ENCODE peak calls at places on chromosomes 7 and 10, in five cellular contexts. W, L, N, O and K are unnamed samples. For H3K4me1, the result is how much of the 10 kb centered on the place peaks cover.

GRCh38 chr10:78980815-78981214 is 88.0 kb upstream of the ZMIZ1 start:
- DNase-seq in W (no peak), L (no peak), N (no peak), O (no peak), K (no peak)

GRCh38 chr10:33917069-33917468 is 582.6 kb upstream of the NRP1 start:
- DNase-seq in W (no peak), L (no peak), N (no peak), O (no peak), K (no peak)

GRCh38 chr7:80826520-80827237 is 92.2 kb downstream of the SEMA3C start:
- DNase-seq in W (no peak), L (no peak), N (no peak), O (no peak), K (no peak)

GRCh38 chr7:25900887-25901286 is 251.1 kb upstream of the NFE2L3 start:
- DNase-seq in W (no peak), L (no peak), N (no peak), O (no peak), K (no peak)

GRCh38 chr10:22545643-22546042 is 168.7 kb downstream of the PIP4K2A start:
- DNase-seq in W (no peak), L (no peak), N (no peak), O (no peak), K (no peak)

GRCh38 chr7:18420758-18421157 is 74.8 kb upstream of the HDAC9 start:
- DNase-seq in W (no peak), L (no peak), N (no peak), O (no peak), K (no peak)

GRCh38 chr7:94648731-94649130 is 7.2 kb downstream of the SGCE start:
- DNase-seq in W (no peak), L (no peak), N (no peak), O (no peak), K (no peak)

GRCh38 chr10:115773832-115774231 is 499.2 kb downstream of the GFRA1 start:
- DNase-seq in W (no peak), L (no peak), N (no peak), O (no peak), K (no peak)

GRCh38 chr10:29081971-29082699 is 206.7 kb upstream of the LYZL1 start:
- DNase-seq in W (no peak), L (no peak), N (no peak), O (peak), K (no peak)

GRCh38 chr7:96415293-96415940 is 93.5 kb upstream of the SLC25A13 start:
- DNase-seq in W (no peak), L (no peak), N (no peak), O (no peak), K (no peak)

GRCh38 chr7:116478834-116479233 is 20.7 kb upstream of the CAV2 start:
- DNase-seq in W (no peak), L (no peak), N (no peak), O (no peak), K (no peak)

GRCh38 chr10:31947144-31947926 is 18.7 kb upstream of the ARHGAP12 start:
- DNase-seq in W (no peak), L (peak), N (peak), O (peak), K (no peak)

GRCh38 chr7:90568213-90568612 is 27.9 kb upstream of the CDK14 start:
- DNase-seq in W (no peak), L (no peak), N (no peak), O (no peak), K (no peak)

GRCh38 chr7:23292623-23293022 is 6.5 kb upstream of the MALSU1 start:
- DNase-seq in W (no peak), L (no peak), N (no peak), O (no peak), K (no peak)

GRCh38 chr10:129967579-129968019 is 3.5 kb upstream of the EBF3 start:
- DNase-seq in W (no peak), L (no peak), N (no peak), O (peak), K (no peak)

GRCh38 chr10:129969528-129970264 is 5.6 kb upstream of the EBF3 start:
- DNase-seq in W (no peak), L (no peak), N (no peak), O (peak), K (no peak)

GRCh38 chr10:129966831-129967578 is 2.9 kb upstream of the EBF3 start:
- DNase-seq in W (no peak), L (no peak), N (no peak), O (no peak), K (no peak)

GRCh38 chr10:129968937-129969527 is 5.0 kb upstream of the EBF3 start:
- DNase-seq in W (no peak), L (no peak), N (peak), O (peak), K (no peak)

GRCh38 chr10:129968020-129968861 is 4.2 kb upstream of the EBF3 start:
- DNase-seq in W (no peak), L (no peak), N (no peak), O (peak), K (no peak)
- H3K4me1 ChIP-seq in W (under half), L (under half), N (under half), O (under half), K (under half)

GRCh38 chr10:43574035-43574892 is at the start of gene ZNF239:
- DNase-seq in W (peak), L (peak), N (peak), O (peak), K (peak)
- TF ChIP-seq POLR2AphosphoS5 in W (peak), L (peak), N (peak), O (peak), K (peak)

GRCh38 chr7:101161692-101162461 is 3.5 kb downstream of the VGF start:
- DNase-seq in W (no peak), L (no peak), N (no peak), O (no peak), K (no peak)

GRCh38 chr7:101165075-101165957 is at the start of gene VGF:
- DNase-seq in W (peak), L (peak), N (peak), O (peak), K (peak)

GRCh38 chr7:101162551-101163280 is 2.7 kb downstream of the VGF start:
- DNase-seq in W (peak), L (no peak), N (no peak), O (peak), K (no peak)

GRCh38 chr7:101164071-101164840 is 1.1 kb downstream of the VGF start:
- DNase-seq in W (no peak), L (no peak), N (peak), O (peak), K (no peak)

DNA sequence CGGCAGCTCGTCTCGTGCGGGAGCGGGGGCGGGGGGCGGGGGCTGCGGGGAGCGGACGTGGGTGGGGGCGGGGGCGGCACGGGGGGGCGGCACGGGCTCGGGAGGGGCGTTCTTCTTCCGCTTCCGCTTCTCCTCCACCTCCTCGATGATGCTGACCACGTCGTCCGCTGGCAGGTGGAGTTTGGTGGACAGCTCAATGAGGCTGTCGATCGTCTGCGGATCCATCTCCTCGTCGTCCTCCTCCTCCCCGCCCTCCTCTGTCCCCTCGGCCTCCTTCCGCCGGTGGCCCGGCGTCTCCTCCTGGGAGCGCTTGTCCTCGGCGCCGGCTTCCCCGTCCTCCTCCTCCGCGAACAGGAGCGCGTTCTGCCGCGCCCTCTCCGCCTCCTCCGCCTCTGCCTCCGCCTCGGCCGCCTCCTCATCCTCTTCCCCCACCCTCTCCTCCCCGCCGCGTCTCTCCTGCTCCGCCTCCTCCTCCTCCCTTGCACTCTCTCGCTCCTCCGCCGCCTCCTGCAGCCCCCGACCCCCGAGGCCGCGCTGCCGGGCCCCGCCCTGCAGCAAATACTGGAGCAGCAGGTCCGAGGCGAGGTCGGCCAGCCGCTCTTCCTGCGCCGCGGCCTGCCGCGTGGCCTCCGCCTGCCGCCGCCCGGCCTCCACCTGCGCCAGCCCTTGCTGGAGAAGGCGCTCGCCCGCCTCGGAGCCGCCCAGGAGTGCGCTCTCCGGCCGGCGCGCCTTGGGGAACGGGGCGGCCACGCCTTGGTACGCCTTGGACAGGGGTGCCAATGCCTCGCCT is 1.9 kb downstream of the VGF start:
- DNase-seq in W (no peak), L (no peak), N (no peak), O (peak), K (no peak)
- H3K4me1 ChIP-seq in W (under half), L (under half), N (under half), O (under half), K (under half)

GRCh38 chr10:18157909-18158308 is 17.7 kb downstream of the CACNB2 start:
- DNase-seq in W (no peak), L (no peak), N (no peak), O (no peak), K (no peak)
- TF ChIP-seq POLR2AphosphoS5 in W (no peak), L (no peak), N (no peak), O (peak), K (no peak)

DNA sequence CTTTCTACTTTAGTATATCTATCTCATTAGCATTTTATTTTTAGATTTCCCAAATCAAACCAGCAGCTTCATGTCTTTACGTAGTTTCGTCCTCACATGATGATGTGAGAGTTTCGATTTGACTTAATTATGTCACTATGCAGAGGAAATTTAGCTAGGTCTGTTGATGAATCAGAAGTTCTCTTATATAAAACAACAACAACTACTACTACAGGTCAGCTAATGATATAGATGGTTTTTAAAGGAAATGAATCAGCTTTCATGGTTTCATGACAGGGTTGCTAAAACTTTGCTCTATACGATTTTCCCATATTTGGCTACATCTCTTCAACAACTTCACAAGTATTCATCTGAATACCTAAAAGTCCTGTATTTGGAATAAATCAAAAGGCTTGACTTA is 28.6 kb downstream of the JAZF1 start:
- DNase-seq in W (no peak), L (no peak), N (peak), O (no peak), K (no peak)
- H3K4me1 ChIP-seq in W (under half), L (under half), N (under half), O (under half), K (under half)